ENCODE peak calls at places on chromosomes 6 and 20, in five cellular contexts. T is H1, O is GM12878, L is colonic mucosa, Y is tibial artery. N is an unnamed sample. For H3K4me1, the result is how much of the 10 kb centered on the place peaks cover.

GRCh38 chr6:31210119-31210518 is 39.6 kb upstream of the POU5F1 start:
- DNase-seq in T (no peak), O (no peak), L (no peak), Y (no peak), N (no peak)

GRCh38 chr6:111925296-111925695 is 52.0 kb upstream of the FYN start:
- DNase-seq in T (no peak), O (no peak), L (no peak), Y (no peak), N (no peak)

GRCh38 chr6:127343753-127344659 is 597 bp upstream of the ECHDC1 start:
- DNase-seq in T (no peak), O (no peak), L (peak), Y (no peak), N (peak)

GRCh38 chr6:9543649-9544048 is 871.2 kb downstream of the TFAP2A start:
- DNase-seq in T (no peak), O (no peak), L (no peak), Y (no peak), N (no peak)

GRCh38 chr20:45867811-45868176 is 10.4 kb downstream of the ZSWIM3 start:
- DNase-seq in T (no peak), O (no peak), L (no peak), Y (no peak), N (peak)

GRCh38 chr6:96522469-96523009 is 933 bp downstream of the UFL1 start:
- DNase-seq in T (no peak), O (no peak), L (no peak), Y (no peak), N (peak)

GRCh38 chr6:23106951-23107350 is 537.6 kb downstream of the HDGFL1 start:
- DNase-seq in T (no peak), O (no peak), L (no peak), Y (no peak), N (no peak)

GRCh38 chr6:389622-390021 is 1.9 kb upstream of the IRF4 start:
- DNase-seq in T (no peak), O (peak), L (no peak), Y (no peak), N (no peak)

GRCh38 chr20:17023811-17024210 is 203.0 kb upstream of the PCSK2 start:
- DNase-seq in T (peak), O (no peak), L (no peak), Y (no peak), N (peak)

GRCh38 chr20:11432407-11432806 is 485.3 kb upstream of the BTBD3 start:
- DNase-seq in T (no peak), O (no peak), L (no peak), Y (no peak), N (peak)

GRCh38 chr6:89932245-89932802 is 38.1 kb downstream of the GJA10 start:
- DNase-seq in T (peak), O (no peak), L (no peak), Y (no peak), N (no peak)

GRCh38 chr20:24777746-24778145 is 171.3 kb upstream of the CST7 start:
- DNase-seq in T (no peak), O (no peak), L (no peak), Y (no peak), N (no peak)

GRCh38 chr20:57990396-57990987 is 238.0 kb downstream of the ANKRD60 start:
- DNase-seq in T (no peak), O (no peak), L (no peak), Y (no peak), N (peak)

GRCh38 chr6:73694711-73695411 is 1.1 kb upstream of the CD109 start:
- DNase-seq in T (no peak), O (no peak), L (no peak), Y (no peak), N (peak)

GRCh38 chr6:82144852-82145332 is 102.7 kb downstream of the IBTK start:
- DNase-seq in T (no peak), O (no peak), L (no peak), Y (peak), N (peak)

GRCh38 chr6:111759836-111760785 is 113.1 kb downstream of the FYN start:
- DNase-seq in T (no peak), O (no peak), L (no peak), Y (no peak), N (no peak)

GRCh38 chr6:14278436-14278835 is 160.9 kb downstream of the CD83 start:
- DNase-seq in T (no peak), O (no peak), L (no peak), Y (no peak), N (no peak)

GRCh38 chr20:4571759-4572531 is 149.8 kb upstream of the PRND start:
- DNase-seq in T (no peak), O (no peak), L (no peak), Y (no peak), N (no peak)

DNA sequence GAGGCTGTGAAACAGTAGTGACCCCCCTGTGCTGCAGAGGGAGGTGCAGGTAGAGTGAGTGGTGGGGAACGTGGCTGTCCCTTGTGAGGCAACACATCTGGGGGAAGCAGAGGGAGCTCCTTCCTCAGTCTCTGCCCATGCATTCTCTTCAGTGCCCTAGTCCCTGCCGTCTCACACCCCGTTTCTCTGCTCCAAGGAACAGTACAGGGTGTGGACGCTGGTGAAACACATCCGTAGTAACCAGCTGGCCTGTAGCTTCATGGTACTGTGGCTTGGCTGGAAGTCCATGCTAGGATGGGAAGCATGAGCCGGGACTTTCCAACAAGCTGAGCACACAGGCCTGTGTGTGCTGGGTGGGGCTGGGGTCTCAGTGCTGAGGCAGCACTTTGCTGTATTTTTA is 25.4 kb upstream of the CST3 start:
- DNase-seq in T (no peak), O (no peak), L (no peak), Y (peak), N (no peak)
- H3K4me1 ChIP-seq in T (under half), O (under half), L (under half), Y (under half), N (under half)

GRCh38 chr6:158815915-158816314 is 3.3 kb downstream of the EZR start:
- DNase-seq in T (no peak), O (no peak), L (no peak), Y (no peak), N (no peak)

GRCh38 chr6:158815379-158815724 is 3.8 kb downstream of the EZR start:
- DNase-seq in T (no peak), O (no peak), L (no peak), Y (no peak), N (no peak)

GRCh38 chr6:158813032-158813431 is 6.1 kb downstream of the EZR start:
- DNase-seq in T (no peak), O (no peak), L (no peak), Y (no peak), N (no peak)

GRCh38 chr6:158810149-158811095 is 8.7 kb downstream of the EZR start:
- DNase-seq in T (no peak), O (no peak), L (no peak), Y (no peak), N (no peak)

DNA sequence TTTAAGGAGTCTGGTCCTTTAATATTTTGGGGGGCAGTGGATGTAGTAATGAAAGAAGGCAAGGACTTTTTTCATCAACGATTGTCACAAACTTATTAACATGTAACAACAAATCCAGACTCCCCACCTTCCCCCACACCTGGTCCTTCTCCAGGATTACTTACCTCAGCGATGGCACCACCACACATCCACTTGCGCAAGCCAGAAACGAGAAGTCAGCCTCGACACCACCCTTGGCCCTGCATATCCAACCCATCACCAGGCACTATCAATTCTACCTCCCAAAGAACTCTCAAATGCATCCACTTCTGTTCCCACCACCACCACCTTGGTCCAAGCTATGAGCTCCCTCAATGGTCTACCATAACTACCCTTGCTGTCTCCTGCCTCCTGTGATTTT is 6.6 kb downstream of the EZR start:
- DNase-seq in T (no peak), O (no peak), L (no peak), Y (no peak), N (no peak)
- H3K4me1 ChIP-seq in T (under half), O (half or more), L (under half), Y (under half), N (half or more)

DNA sequence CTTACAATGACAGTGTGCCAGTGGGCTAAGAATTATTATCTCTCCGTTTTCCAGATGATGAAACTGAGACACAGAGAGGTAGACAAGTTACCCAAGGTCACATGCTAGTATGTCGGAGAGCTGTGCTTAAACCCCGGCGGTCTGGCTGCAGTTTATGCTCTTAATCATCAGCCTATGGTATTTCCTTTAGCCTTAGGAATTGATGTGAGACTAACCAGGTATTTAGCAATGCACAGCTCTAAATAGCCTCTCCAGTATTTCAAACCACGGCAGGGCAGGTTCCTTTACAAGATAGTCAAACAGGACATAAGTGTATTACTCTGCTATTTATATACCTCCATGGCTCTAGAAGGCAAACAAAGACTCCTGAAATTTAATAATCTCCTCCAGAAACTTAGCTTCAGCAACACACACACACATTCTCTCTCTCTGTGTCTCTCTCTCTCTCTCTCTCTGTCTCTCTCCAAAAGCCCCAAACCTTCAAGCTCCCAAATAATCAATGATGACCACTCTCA is 142.0 kb upstream of the ZNF217 start:
- DNase-seq in T (no peak), O (no peak), L (no peak), Y (no peak), N (peak)
- H3K4me1 ChIP-seq in T (under half), O (under half), L (under half), Y (under half), N (half or more)

GRCh38 chr20:8132015-8132631 is at the start of gene PLCB1:
- DNase-seq in T (peak), O (no peak), L (peak), Y (peak), N (peak)

GRCh38 chr20:8130840-8131526 is 1.1 kb upstream of the PLCB1 start:
- DNase-seq in T (no peak), O (no peak), L (no peak), Y (no peak), N (no peak)

GRCh38 chr20:8129211-8129986 is 2.7 kb upstream of the PLCB1 start:
- DNase-seq in T (no peak), O (no peak), L (no peak), Y (no peak), N (no peak)

GRCh38 chr20:8132632-8133587 is 844 bp downstream of the PLCB1 start:
- DNase-seq in T (no peak), O (no peak), L (peak), Y (peak), N (peak)

GRCh38 chr20:8131598-8132014 is 460 bp upstream of the PLCB1 start:
- DNase-seq in T (no peak), O (no peak), L (no peak), Y (peak), N (peak)
- H3K4me1 ChIP-seq in T (under half), O (under half), L (under half), Y (under half), N (under half)

DNA sequence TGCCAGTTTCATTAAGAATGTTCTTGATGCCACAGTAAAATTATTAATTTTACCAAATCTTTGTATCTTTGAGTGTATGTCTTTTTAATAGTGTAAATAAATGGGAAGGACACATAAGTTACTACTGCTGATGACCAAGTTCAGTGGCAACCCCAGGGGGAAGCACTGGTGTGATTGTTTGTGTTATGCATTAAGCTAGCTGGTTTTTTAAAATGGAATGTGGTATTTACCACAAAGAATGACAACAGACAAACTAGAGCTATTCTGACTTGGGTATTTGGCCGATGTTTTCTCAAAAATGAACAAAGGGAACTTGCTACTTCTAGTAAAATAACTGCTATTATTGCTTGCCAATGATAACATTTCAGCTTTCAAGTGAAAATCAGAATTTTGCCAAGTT is 2.9 kb downstream of the FNDC1 start:
- DNase-seq in T (no peak), O (no peak), L (no peak), Y (no peak), N (no peak)
- H3K4me1 ChIP-seq in T (under half), O (under half), L (under half), Y (under half), N (under half)

GRCh38 chr6:11318835-11319813 is 86.7 kb upstream of the NEDD9 start:
- DNase-seq in T (no peak), O (no peak), L (no peak), Y (no peak), N (no peak)
- H3K4me1 ChIP-seq in T (under half), O (under half), L (under half), Y (under half), N (under half)